ENCODE peak calls at places on chromosomes 13 and 19, in five cellular contexts. B, L, T, O and K are unnamed samples. For H3K4me1, the result is how much of the 10 kb centered on the place peaks cover.

GRCh38 chr13:113491418-113491883 is 940 bp upstream of the DCUN1D2 start:
- DNase-seq in B (peak), T (peak), O (peak), L (no peak), K (peak)

GRCh38 chr19:55802281-55802680 is 29.5 kb downstream of the NLRP11 start:
- DNase-seq in O (no peak), L (no peak), T (no peak), B (no peak), K (no peak)

GRCh38 chr13:33353210-33353609 is 67.7 kb upstream of the STARD13 start:
- DNase-seq in O (no peak), T (no peak), B (no peak), L (no peak), K (no peak)

GRCh38 chr13:21584973-21585592 is 18.9 kb downstream of the MICU2 start:
- DNase-seq in T (no peak), B (no peak), O (no peak), L (no peak), K (no peak)

GRCh38 chr13:72808917-72809500 is 27.1 kb downstream of the PIBF1 start:
- DNase-seq in T (peak), L (no peak), B (no peak), O (peak), K (no peak)

GRCh38 chr19:35513231-35513974 is at the start of gene DMKN:
- DNase-seq in T (peak), B (peak), L (no peak), O (peak), K (no peak)

GRCh38 chr13:77894743-77895142 is 23.9 kb downstream of the EDNRB start:
- DNase-seq in L (no peak), B (no peak), O (no peak), T (no peak), K (no peak)

GRCh38 chr13:111080642-111081041 is 34.5 kb upstream of the ARHGEF7 start:
- DNase-seq in O (no peak), B (peak), L (no peak), T (no peak), K (no peak)

GRCh38 chr19:19096641-19097627 is 33.1 kb downstream of the SLC25A42 start:
- DNase-seq in L (no peak), B (no peak), T (no peak), O (no peak), K (no peak)

GRCh38 chr19:13833330-13834265 is 38.4 kb downstream of the ZSWIM4 start:
- DNase-seq in O (peak), L (peak), B (peak), T (peak), K (peak)

GRCh38 chr19:41323430-41324125 is 13.6 kb downstream of the CCDC97 start:
- DNase-seq in L (peak), B (peak), O (peak), T (peak), K (peak)

GRCh38 chr13:31408927-31409326 is 209.2 kb downstream of the B3GLCT start:
- DNase-seq in L (no peak), T (no peak), O (no peak), B (no peak), K (no peak)

GRCh38 chr13:21232599-21232998 is 56.1 kb downstream of the MRPL57 start:
- DNase-seq in L (no peak), T (no peak), B (no peak), O (no peak), K (no peak)

GRCh38 chr13:100887729-100888151 is 213.1 kb upstream of the TMTC4 start:
- DNase-seq in O (peak), L (peak), B (peak), T (peak), K (no peak)

GRCh38 chr19:35248310-35249145 is at the start of gene LSR:
- DNase-seq in T (no peak), B (peak), O (no peak), L (no peak), K (peak)

GRCh38 chr13:46170687-46171086 is 11.3 kb downstream of the LCP1 start:
- DNase-seq in B (no peak), L (no peak), T (peak), O (no peak), K (no peak)
- H3K4me1 ChIP-seq in B (under half), L (under half), T (under half), O (under half), K (under half)

GRCh38 chr13:64457976-64458375 is 2772.2 kb downstream of the PCDH9 start:
- DNase-seq in B (no peak), O (peak), T (peak), L (peak), K (no peak)
- H3K9ac ChIP-seq in B (no peak), O (no peak), T (no peak), L (no peak), K (no peak)

DNA sequence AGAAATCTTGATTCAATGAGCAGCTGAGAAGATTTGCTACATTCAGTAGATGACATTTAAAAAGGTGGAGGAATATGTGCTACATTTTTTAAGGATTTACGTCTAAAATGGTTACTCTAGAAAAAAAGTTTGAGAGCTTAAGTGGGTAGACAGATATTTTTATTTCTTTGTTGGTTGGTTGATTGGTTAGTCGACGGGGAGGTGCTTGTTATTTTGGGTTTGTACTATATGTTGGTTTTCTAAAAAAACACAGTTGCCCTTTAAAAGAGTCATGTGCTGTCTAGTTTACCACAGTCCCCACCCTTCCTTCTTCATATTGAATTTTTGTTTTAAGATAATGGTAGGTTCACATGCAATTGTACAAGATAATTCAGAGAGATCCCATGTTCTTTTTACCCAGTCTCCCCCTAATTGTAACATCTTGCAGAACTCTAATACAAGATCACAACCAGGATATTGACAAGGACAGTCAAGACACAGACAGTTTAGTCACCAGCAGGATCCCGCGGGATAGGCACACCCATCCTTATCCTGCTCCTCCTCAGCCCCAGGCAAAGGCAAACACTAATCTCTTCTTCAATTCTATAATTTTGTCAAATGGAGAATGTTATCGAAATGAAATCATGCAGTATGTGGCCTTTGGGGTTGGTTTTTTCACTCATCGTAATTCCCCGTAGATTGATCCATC is 171.4 kb downstream of the FOXO1 start:
- DNase-seq in B (no peak), L (no peak), O (no peak), T (no peak), K (no peak)
- H3K4me3 ChIP-seq in B (no peak), L (no peak), O (no peak), T (no peak), K (no peak)

DNA sequence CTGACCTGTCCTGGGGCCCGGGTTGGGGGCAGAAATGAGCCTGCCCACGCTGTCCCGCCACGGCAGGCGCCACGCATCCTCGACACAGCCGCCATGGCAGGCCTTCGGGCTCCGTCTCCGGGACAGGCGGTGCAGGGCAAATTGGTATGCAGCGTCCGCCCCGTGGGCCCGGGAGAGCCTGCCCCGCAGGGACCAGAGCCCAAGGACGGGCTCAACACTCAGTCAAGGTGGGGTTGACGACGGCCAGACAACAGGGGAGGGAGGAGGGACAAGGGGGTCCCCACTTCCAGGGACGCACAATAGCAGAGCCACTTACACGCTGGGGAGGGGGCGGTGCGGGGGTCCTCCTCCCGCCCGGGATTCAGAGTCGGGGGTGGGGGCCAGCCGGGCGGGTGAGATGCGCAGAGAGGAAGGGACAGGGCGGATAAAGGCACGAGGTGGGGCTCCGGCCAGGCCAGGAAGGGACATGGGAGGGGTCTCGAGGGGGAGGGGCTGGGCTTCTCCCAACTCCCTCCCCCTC is 1.2 kb downstream of the CTXN1 start:
- DNase-seq in T (no peak), O (no peak), L (no peak), B (no peak), K (peak)
- H3K4me1 ChIP-seq in T (under half), O (under half), L (under half), B (under half), K (under half)

DNA sequence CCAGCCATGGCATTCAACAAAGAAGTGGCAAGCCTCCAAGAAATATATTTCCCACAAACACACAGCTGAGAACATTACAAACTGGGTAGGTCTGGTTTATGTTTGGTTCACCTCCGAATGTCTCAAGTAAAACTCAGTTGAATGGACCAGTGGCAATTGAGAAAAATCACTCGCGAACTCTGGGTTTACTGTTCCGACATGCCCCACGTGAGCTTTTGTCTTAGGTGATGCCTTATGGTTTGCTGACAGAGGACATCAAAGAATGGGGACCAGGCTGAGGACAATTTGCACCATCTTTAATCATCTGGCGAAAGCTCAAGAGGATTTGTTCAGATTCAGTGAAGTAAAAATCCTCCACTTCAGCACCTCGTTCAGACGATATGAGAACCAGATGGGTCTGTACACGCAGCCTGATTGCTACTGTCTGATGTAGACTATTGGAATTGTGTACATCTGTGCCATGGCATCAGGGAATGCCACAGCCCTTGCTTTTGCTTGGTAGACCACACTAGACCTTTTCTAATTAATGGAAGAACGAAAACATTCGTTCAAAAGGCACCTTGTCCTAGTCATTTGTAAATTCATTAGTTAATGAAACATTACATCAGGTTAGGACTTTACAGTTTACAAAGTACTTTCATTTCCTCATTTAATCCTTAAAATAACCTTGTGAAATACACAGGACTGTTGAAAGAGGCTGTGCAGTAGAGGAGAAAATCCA is 59.4 kb downstream of the SLC10A2 start:
- DNase-seq in L (no peak), O (no peak), T (no peak), B (no peak), K (no peak)
- H3K9ac ChIP-seq in L (no peak), O (no peak), T (no peak), B (no peak), K (no peak)

GRCh38 chr19:20787766-20788165 is 11.7 kb downstream of the ZNF66 start:
- DNase-seq in T (no peak), B (no peak), O (peak), L (no peak), K (no peak)
- H3K4me3 ChIP-seq in T (no peak), B (no peak), O (no peak), L (no peak), K (no peak)

DNA sequence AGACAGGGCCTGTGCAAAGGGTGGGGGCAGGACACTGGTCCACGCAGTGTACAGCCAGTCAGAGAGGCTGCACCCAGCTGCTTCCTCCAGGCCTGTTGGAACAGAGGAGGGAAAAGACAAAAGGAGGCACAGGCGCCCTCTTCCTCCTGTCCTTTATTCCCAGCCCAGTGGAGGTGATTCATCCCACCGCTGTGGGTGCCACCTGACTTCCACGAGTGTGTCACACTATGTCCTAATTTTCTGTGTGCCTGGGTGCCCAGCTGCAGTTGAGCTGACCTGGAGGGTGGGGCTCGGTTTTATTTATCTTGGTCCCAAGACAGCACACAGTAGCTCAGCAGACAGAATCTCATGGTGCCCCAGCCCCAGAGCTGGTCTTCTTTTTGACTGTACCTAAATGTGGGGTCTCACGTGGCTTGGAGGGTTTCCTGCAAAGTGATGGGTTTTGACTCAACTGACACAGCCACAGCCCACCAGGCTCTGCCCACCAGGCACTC is 9.0 kb downstream of the EPS15L1 start:
- DNase-seq in T (no peak), B (no peak), L (peak), O (peak), K (no peak)
- H3K4me1 ChIP-seq in T (under half), B (under half), L (under half), O (under half), K (under half)